ENCODE peak calls at places on chromosomes 2 and 18, in nine cellular contexts. T, C, S, Z, K, O, I, L and R are unnamed samples.

GRCh38 chr18:22694954-22695353 is 238.2 kb upstream of the RBBP8 start:
- DNase-seq in S (no peak), K (no peak), T (no peak), Z (no peak), O (no peak), C (no peak), I (no peak), L (no peak), R (peak)

GRCh38 chr2:43787895-43788294 is 14.1 kb downstream of the DYNC2LI1 start:
- DNase-seq in T (no peak), K (no peak), Z (no peak), C (no peak), L (no peak), O (no peak), I (no peak), S (no peak), R (no peak)

GRCh38 chr2:238574490-238575271 is 148.0 kb downstream of the ASB1 start:
- DNase-seq in T (no peak), L (no peak), K (no peak), O (no peak), C (no peak), Z (no peak), S (no peak), I (no peak), R (no peak)

GRCh38 chr2:127080941-127081769 is 25.8 kb downstream of the BIN1 start:
- DNase-seq in T (no peak), I (peak), L (peak), O (peak), C (peak), K (no peak), S (no peak), Z (no peak), R (no peak)

GRCh38 chr2:37588316-37588777 is 83.1 kb downstream of the CDC42EP3 start:
- DNase-seq in L (no peak), I (no peak), Z (no peak), C (no peak), S (no peak), T (no peak), O (no peak), K (no peak), R (no peak)

GRCh38 chr2:68764781-68765385 is 30.3 kb downstream of the ARHGAP25 start:
- DNase-seq in T (no peak), I (no peak), S (no peak), Z (no peak), O (no peak), K (no peak), C (no peak), L (no peak), R (no peak)

GRCh38 chr2:170354409-170354808 is 176.5 kb downstream of the MYO3B start:
- DNase-seq in S (no peak), L (no peak), K (no peak), C (no peak), O (no peak), T (no peak), Z (no peak), I (no peak), R (no peak)

GRCh38 chr2:191610749-191611148 is 67.2 kb upstream of the NABP1 start:
- DNase-seq in Z (no peak), C (no peak), T (no peak), I (no peak), K (no peak), O (no peak), S (no peak), L (no peak), R (no peak)

GRCh38 chr2:234241656-234242445 is 191.3 kb downstream of the SPP2 start:
- DNase-seq in C (no peak), Z (no peak), L (no peak), O (no peak), T (no peak), S (no peak), K (no peak), I (no peak), R (peak)

GRCh38 chr2:37684809-37685208 is 13.4 kb upstream of the CDC42EP3 start:
- DNase-seq in I (no peak), K (no peak), S (no peak), C (no peak), T (no peak), O (no peak), Z (no peak), L (no peak), R (no peak)

GRCh38 chr18:2979871-2980606 is 32.9 kb downstream of the LPIN2 start:
- DNase-seq in Z (no peak), C (no peak), L (no peak), K (no peak), I (no peak), S (no peak), O (peak), T (no peak), R (no peak)

GRCh38 chr2:53740170-53740569 is 27.4 kb upstream of the CHAC2 start:
- DNase-seq in K (peak), I (no peak), Z (no peak), L (no peak), T (no peak), O (no peak), C (no peak), S (no peak), R (peak)

GRCh38 chr2:50108245-50108644 is 923.7 kb downstream of the NRXN1 start:
- DNase-seq in K (no peak), I (no peak), S (no peak), O (no peak), Z (no peak), L (no peak), T (no peak), C (no peak), R (no peak)

GRCh38 chr2:44744961-44745360 is 196.5 kb upstream of the SIX3 start:
- DNase-seq in I (no peak), S (no peak), C (no peak), T (no peak), L (no peak), O (no peak), K (no peak), Z (no peak), R (no peak)

GRCh38 chr2:30737326-30737610 is 70.0 kb downstream of the CAPN13 start:
- DNase-seq in C (no peak), O (no peak), L (no peak), K (no peak), I (no peak), S (no peak), T (no peak), Z (no peak), R (no peak)

GRCh38 chr18:59631583-59632181 is 65.5 kb downstream of the CCBE1 start:
- DNase-seq in S (no peak), O (peak), C (peak), T (no peak), I (no peak), K (no peak), Z (no peak), L (no peak), R (peak)

GRCh38 chr2:182594286-182594685 is 121.8 kb upstream of the DNAJC10 start:
- DNase-seq in L (no peak), Z (no peak), C (no peak), O (no peak), K (no peak), S (no peak), T (no peak), I (no peak), R (peak)

GRCh38 chr2:25323042-25323514 is 18.6 kb downstream of the DNMT3A start:
- DNase-seq in K (no peak), C (no peak), L (no peak), T (no peak), S (no peak), Z (peak), O (peak), I (peak), R (no peak)

GRCh38 chr2:197576631-197577030 is 60.8 kb downstream of the MOB4 start:
- DNase-seq in Z (no peak), C (no peak), I (no peak), K (no peak), S (no peak), T (no peak), O (no peak), L (no peak), R (no peak)

GRCh38 chr2:240818293-240818542 is 1.8 kb downstream of the KIF1A start:
- DNase-seq in O (no peak), K (no peak), C (no peak), T (no peak), L (no peak), S (no peak), Z (no peak), I (no peak), R (no peak)

GRCh38 chr18:44841221-44841620 is 160.5 kb downstream of the SETBP1 start:
- DNase-seq in O (no peak), I (no peak), S (no peak), K (no peak), Z (no peak), T (no peak), L (no peak), C (no peak), R (no peak)

GRCh38 chr2:8662239-8662879 is 19.5 kb upstream of the ID2 start:
- DNase-seq in S (no peak), K (peak), C (no peak), T (no peak), O (no peak), L (no peak), Z (no peak), I (no peak), R (peak)

GRCh38 chr2:45396671-45397070 is 214.4 kb downstream of the SRBD1 start:
- DNase-seq in I (no peak), O (no peak), K (no peak), T (no peak), S (no peak), C (no peak), L (no peak), Z (no peak), R (no peak)

GRCh38 chr2:102321954-102322719 is 10.8 kb downstream of the IL1RL1 start:
- DNase-seq in I (no peak), T (no peak), O (no peak), S (no peak), L (no peak), K (no peak), Z (no peak), C (no peak), R (no peak)

GRCh38 chr2:18057657-18058056 is 179.2 kb downstream of the KCNS3 start:
- DNase-seq in T (no peak), Z (no peak), O (no peak), C (no peak), L (no peak), S (no peak), I (no peak), K (no peak), R (no peak)

GRCh38 chr2:239223029-239223329 is 177.8 kb downstream of the HDAC4 start:
- DNase-seq in T (no peak), L (no peak), Z (no peak), C (no peak), K (no peak), S (no peak), O (no peak), I (no peak), R (no peak)

GRCh38 chr2:68365087-68365486 is at the start of gene PLEK:
- DNase-seq in Z (no peak), T (no peak), K (no peak), I (peak), O (peak), C (peak), L (no peak), S (no peak), R (no peak)

GRCh38 chr2:160207804-160208661 is 8.0 kb upstream of the ITGB6 start:
- DNase-seq in L (peak), I (no peak), K (no peak), S (no peak), C (no peak), O (peak), Z (no peak), T (no peak), R (peak)

GRCh38 chr2:24886114-24886501 is 33.9 kb downstream of the ADCY3 start:
- DNase-seq in S (no peak), Z (no peak), C (no peak), I (no peak), K (no peak), O (no peak), L (no peak), T (no peak), R (no peak)

GRCh38 chr2:79935771-79936657 is 368.5 kb downstream of the LRRTM1 start:
- DNase-seq in L (peak), C (no peak), S (no peak), I (no peak), K (peak), O (peak), T (peak), Z (no peak), R (peak)

GRCh38 chr2:64400733-64401500 is 53.0 kb upstream of the LGALSL start:
- DNase-seq in L (no peak), K (peak), T (no peak), I (no peak), S (no peak), C (no peak), O (no peak), Z (no peak), R (no peak)

GRCh38 chr2:64654063-64654811 is 524 bp upstream of the SERTAD2 start:
- DNase-seq in O (peak), I (peak), C (no peak), S (peak), K (peak), Z (no peak), T (no peak), L (no peak), R (peak)

GRCh38 chr2:231717281-231718180 is 9.2 kb downstream of the PTMA start:
- DNase-seq in T (peak), S (no peak), K (no peak), L (no peak), Z (no peak), C (peak), I (no peak), O (peak), R (no peak)

GRCh38 chr18:75624836-75625235 is 197.3 kb upstream of the SMIM21 start:
- DNase-seq in L (no peak), T (no peak), I (no peak), K (no peak), O (no peak), C (no peak), Z (no peak), S (no peak), R (no peak)